ENCODE peak calls at places on chromosomes 2 and 18, in nine cellular contexts. P is stromal cell of bone marrow; Q is H54; S is hypothalamus; D is stimulated activated CD4-positive, alpha-beta T cell treated with anti-CD3 and anti-CD28 coated beads, Interleukin-12 subunit alpha, Interleukin-12 subunit beta, amount 100 ng/mL, for 48 hours; U is ACHN; W is endodermal cell; L is HFFc6; B is HS-5. F is an unnamed sample.

GRCh38 chr2:7083580-7084509 is 166.6 kb downstream of the RNF144A start:
- DNase-seq in P (no peak), W (peak), S (no peak), D (no peak), B (no peak), U (peak), L (peak), Q (no peak), F (peak)

GRCh38 chr18:13377496-13377895 is 158.9 kb downstream of the LDLRAD4 start:
- DNase-seq in L (no peak), P (no peak), D (peak), W (peak), B (no peak), S (no peak), Q (no peak), U (no peak), F (no peak)

GRCh38 chr18:13202571-13202970 is 16.0 kb upstream of the LDLRAD4 start:
- DNase-seq in B (no peak), U (no peak), S (no peak), D (no peak), L (no peak), P (no peak), W (no peak), Q (no peak), F (no peak)

GRCh38 chr2:240435955-240436625 is 627 bp downstream of the GPC1 start:
- DNase-seq in L (no peak), W (peak), D (no peak), B (no peak), P (no peak), U (peak), Q (peak), S (no peak), F (no peak)

GRCh38 chr2:209556354-209556961 is 132.6 kb downstream of the MAP2 start:
- DNase-seq in S (no peak), U (peak), B (no peak), Q (peak), W (no peak), L (peak), P (peak), D (no peak), F (no peak)

GRCh38 chr18:11649839-11650238 is 39.2 kb upstream of the GNAL start:
- DNase-seq in S (no peak), Q (no peak), L (no peak), B (no peak), P (no peak), W (no peak), D (no peak), U (no peak), F (no peak)

GRCh38 chr2:42359894-42360483 is 1.0 kb downstream of the COX7A2L start:
- DNase-seq in W (no peak), S (no peak), L (peak), Q (no peak), D (no peak), B (no peak), U (peak), P (no peak), F (peak)

GRCh38 chr18:22348521-22349316 is 69.0 kb downstream of the CTAGE1 start:
- DNase-seq in L (peak), S (no peak), B (no peak), D (no peak), P (no peak), Q (no peak), U (no peak), W (peak), F (no peak)

GRCh38 chr2:226655871-226656270 is 143.7 kb downstream of the IRS1 start:
- DNase-seq in P (peak), W (no peak), S (no peak), Q (no peak), U (no peak), D (no peak), B (no peak), L (peak), F (no peak)

GRCh38 chr2:73859721-73860586 is 31.2 kb downstream of the STAMBP start:
- DNase-seq in D (peak), P (peak), Q (peak), U (peak), B (peak), S (no peak), W (no peak), L (peak), F (no peak)

GRCh38 chr2:177717831-177718618 is 325.5 kb downstream of the AGPS start:
- DNase-seq in L (no peak), W (no peak), Q (no peak), B (no peak), U (peak), P (no peak), S (no peak), D (no peak), F (peak)

GRCh38 chr18:51430538-51430937 is 233.1 kb upstream of the MEX3C start:
- DNase-seq in S (no peak), W (no peak), D (no peak), B (no peak), U (no peak), Q (no peak), L (no peak), P (no peak), F (peak)

GRCh38 chr18:48583568-48583967 is 44.7 kb downstream of the CTIF start:
- DNase-seq in D (no peak), P (no peak), U (no peak), W (no peak), B (no peak), S (no peak), L (no peak), Q (no peak), F (no peak)

GRCh38 chr2:223058952-223059716 is 7.1 kb downstream of the KCNE4 start:
- DNase-seq in S (no peak), B (no peak), W (no peak), P (no peak), D (no peak), L (no peak), U (no peak), Q (no peak), F (no peak)

GRCh38 chr2:25567406-25567805 is 106.0 kb downstream of the DTNB start:
- DNase-seq in W (no peak), U (peak), D (no peak), Q (peak), B (peak), L (peak), P (peak), S (no peak), F (peak)

GRCh38 chr2:216372761-216373291 is 543 bp upstream of the MARCHF4 start:
- DNase-seq in L (peak), B (peak), U (peak), W (no peak), Q (peak), D (no peak), P (peak), S (no peak), F (no peak)

GRCh38 chr18:25016666-25017065 is 335.3 kb downstream of the ZNF521 start:
- DNase-seq in U (no peak), D (no peak), B (no peak), P (no peak), Q (no peak), L (no peak), W (peak), S (no peak), F (no peak)

GRCh38 chr18:69217271-69217670 is 183.4 kb upstream of the DOK6 start:
- DNase-seq in W (no peak), B (no peak), S (no peak), L (no peak), Q (no peak), P (no peak), D (no peak), U (no peak), F (no peak)

GRCh38 chr2:186848873-186849578 is at the start of gene ZSWIM2:
- DNase-seq in W (peak), U (peak), P (peak), B (peak), S (peak), L (peak), Q (peak), D (no peak), F (peak)

GRCh38 chr2:198127627-198128026 is 323.2 kb downstream of the PLCL1 start:
- DNase-seq in S (no peak), W (peak), D (peak), L (peak), Q (peak), P (peak), B (no peak), U (peak), F (peak)

GRCh38 chr2:42879913-42880737 is 87.7 kb upstream of the HAAO start:
- DNase-seq in W (peak), S (no peak), B (no peak), L (no peak), Q (no peak), U (no peak), P (no peak), D (no peak), F (peak)

GRCh38 chr2:27323592-27324285 is 842 bp upstream of the MPV17 start:
- DNase-seq in D (no peak), Q (no peak), B (no peak), P (no peak), L (no peak), S (no peak), U (no peak), W (no peak), F (no peak)

GRCh38 chr2:100416939-100417744 is at the start of gene CHST10:
- DNase-seq in W (peak), Q (peak), S (peak), U (peak), D (peak), L (no peak), B (no peak), P (peak), F (peak)

GRCh38 chr2:63424329-63425078 is 163.8 kb downstream of the WDPCP start:
- DNase-seq in S (no peak), P (peak), Q (peak), W (peak), D (peak), L (peak), B (no peak), U (peak), F (peak)

GRCh38 chr2:53593891-53594585 is 173.6 kb upstream of the CHAC2 start:
- DNase-seq in L (peak), Q (peak), B (peak), W (no peak), P (peak), U (no peak), S (no peak), D (no peak), F (no peak)

GRCh38 chr2:129912871-129913694 is 66.4 kb upstream of the RAB6C start:
- DNase-seq in Q (no peak), B (no peak), L (no peak), D (no peak), W (peak), P (no peak), U (no peak), S (no peak), F (no peak)

GRCh38 chr18:6487968-6488367 is 73.3 kb upstream of the L3MBTL4 start:
- DNase-seq in D (no peak), L (no peak), S (no peak), B (no peak), Q (no peak), W (peak), U (no peak), P (no peak), F (no peak)

GRCh38 chr18:50662775-50663383 is 103.0 kb downstream of the MAPK4 start:
- DNase-seq in Q (no peak), W (peak), S (no peak), B (no peak), P (no peak), U (no peak), L (no peak), D (no peak), F (no peak)

GRCh38 chr2:236211281-236211680 is 43.1 kb upstream of the GBX2 start:
- DNase-seq in L (no peak), W (no peak), U (no peak), D (no peak), Q (no peak), B (no peak), P (no peak), S (no peak), F (no peak)

GRCh38 chr18:9417081-9417841 is 58.1 kb upstream of the RALBP1 start:
- DNase-seq in B (no peak), P (no peak), S (no peak), W (no peak), U (peak), D (no peak), Q (no peak), L (no peak), F (no peak)

GRCh38 chr2:39380525-39381150 is 56.4 kb downstream of the MAP4K3 start:
- DNase-seq in B (no peak), W (no peak), Q (no peak), S (no peak), L (no peak), P (no peak), D (no peak), U (no peak), F (no peak)

GRCh38 chr2:64359892-64360657 is 93.9 kb upstream of the LGALSL start:
- DNase-seq in P (peak), D (peak), B (peak), L (peak), U (peak), W (peak), Q (peak), S (no peak), F (no peak)

GRCh38 chr2:99651930-99652670 is 162.3 kb upstream of the REV1 start:
- DNase-seq in P (no peak), W (peak), U (peak), B (peak), L (peak), S (no peak), D (no peak), Q (peak), F (no peak)

F was measured in Kasumi-1.